ENCODE peak calls at places on chromosomes 4 and X, in four cellular contexts. L is esophagus squamous epithelium, Q is retinal pigment epithelial cell, V is A549. K is an unnamed sample.

GRCh38 chr4:82335043-82335442 is 38.7 kb downstream of the HNRNPD start:
- DNase-seq in V (no peak), Q (no peak), L (no peak), K (no peak)

GRCh38 chr4:165763640-165764039 is 109.4 kb upstream of the TLL1 start:
- DNase-seq in L (no peak), Q (no peak), V (no peak), K (no peak)

GRCh38 chr4:141174457-141174856 is 41.2 kb upstream of the RNF150 start:
- DNase-seq in Q (no peak), V (no peak), L (no peak), K (no peak)

GRCh38 chr4:173057442-173057841 is 111.2 kb upstream of the GALNT7 start:
- DNase-seq in V (no peak), Q (no peak), L (no peak), K (no peak)

GRCh38 chrX:47358387-47359065 is 11.9 kb upstream of the ZNF157 start:
- DNase-seq in V (no peak), L (no peak), Q (no peak), K (no peak)

GRCh38 chr4:73606465-73606974 is 13.7 kb downstream of the RASSF6 start:
- DNase-seq in Q (no peak), V (no peak), L (no peak), K (no peak)

GRCh38 chr4:53043096-53043495 is 181.0 kb downstream of the RASL11B start:
- DNase-seq in L (no peak), V (no peak), Q (no peak), K (no peak)

GRCh38 chr4:145278341-145279121 is 98.1 kb upstream of the OTUD4 start:
- DNase-seq in L (no peak), Q (no peak), V (no peak), K (no peak)

GRCh38 chr4:8674311-8674885 is 81.8 kb downstream of the CPZ start:
- DNase-seq in L (no peak), V (no peak), Q (no peak), K (no peak)

GRCh38 chrX:3599787-3600465 is 113.5 kb downstream of the PRKX start:
- DNase-seq in L (no peak), Q (no peak), V (no peak), K (no peak)

GRCh38 chrX:119015407-119016242 is 41.2 kb downstream of the LONRF3 start:
- DNase-seq in V (peak; percentile 14), Q (peak; percentile 55), L (no peak), K (peak; percentile 41)

GRCh38 chr4:110586137-110586850 is 36.6 kb downstream of the PITX2 start:
- DNase-seq in Q (peak; percentile 49), V (peak; percentile 52), L (no peak), K (peak; percentile 2)

GRCh38 chr4:175421506-175421905 is 390.6 kb downstream of the GPM6A start:
- DNase-seq in V (peak; percentile 52), Q (peak; percentile 48), L (no peak), K (no peak)

GRCh38 chr4:125187621-125188176 is 127.1 kb upstream of the FAT4 start:
- DNase-seq in V (no peak), Q (peak; percentile 23), L (no peak), K (no peak)

GRCh38 chr4:73864973-73865372 is 4.2 kb upstream of the CXCL1 start:
- DNase-seq in Q (no peak), V (no peak), L (no peak), K (no peak)

GRCh38 chr4:74365761-74366160 is 816 bp downstream of the EREG start:
- DNase-seq in Q (no peak), L (no peak), V (no peak), K (no peak)

GRCh38 chr4:107721436-107722090 is 1.5 kb upstream of the PAPSS1 start:
- DNase-seq in V (no peak), L (peak; percentile 4), Q (no peak), K (no peak)

DNA sequence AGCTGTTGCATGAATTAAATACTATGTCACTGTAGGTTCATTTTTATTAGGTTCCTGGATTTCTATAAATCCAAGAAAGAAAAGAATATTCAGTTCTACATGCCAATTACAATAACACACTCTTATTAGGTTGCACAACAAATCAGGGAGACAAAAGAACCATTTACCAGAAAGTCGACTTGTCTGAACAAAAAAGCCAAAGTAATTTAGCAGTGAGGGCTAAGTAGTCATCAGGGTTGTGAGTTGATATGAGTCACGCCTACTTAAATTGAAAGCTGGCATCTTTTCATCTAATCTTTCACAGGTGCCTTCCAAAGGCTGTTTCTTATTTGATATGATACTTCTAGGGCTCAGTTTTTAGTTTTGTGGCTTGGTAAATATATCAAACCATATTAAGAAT is 25.4 kb upstream of the GNRHR start:
- DNase-seq in V (no peak), Q (peak; percentile 79), L (no peak), K (no peak)
- TF ChIP-seq CTCF in V (no peak), Q (no peak), L (no peak), K (no peak)

GRCh38 chr4:155134136-155134535 is 74.3 kb upstream of the NPY2R start:
- DNase-seq in V (no peak), L (no peak), Q (no peak), K (no peak)
- TF ChIP-seq CTCF in V (no peak), L (no peak), Q (no peak), K (no peak)

DNA sequence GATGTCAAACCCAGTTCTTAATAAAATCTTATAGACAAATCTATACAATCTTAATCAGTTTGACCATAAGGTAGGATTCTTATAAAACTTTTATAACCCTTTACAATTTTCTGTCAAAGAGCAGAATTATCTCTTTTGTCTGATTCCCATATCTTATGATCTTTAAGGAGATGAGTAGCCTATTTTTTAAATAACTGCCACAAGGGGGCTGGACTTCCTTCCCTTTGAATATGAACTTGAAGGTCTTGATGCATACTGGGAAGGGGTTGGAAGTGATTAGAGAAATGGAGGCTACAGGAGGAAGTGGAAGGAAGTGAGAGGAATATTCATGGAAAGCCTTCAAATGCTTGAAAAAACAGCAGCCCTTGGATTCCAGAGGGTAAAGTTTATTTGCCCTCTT is 111.1 kb downstream of the APOOL start:
- DNase-seq in V (no peak), Q (no peak), L (no peak), K (no peak)
- TF ChIP-seq CTCF in V (no peak), Q (peak; percentile 8), L (no peak), K (no peak)

GRCh38 chrX:148530464-148531077 is 30.2 kb downstream of the AFF2 start:
- DNase-seq in Q (no peak), L (no peak), V (no peak), K (no peak)
- TF ChIP-seq CTCF in Q (peak; percentile 71), L (peak; percentile 32), V (no peak), K (peak; percentile 63)

GRCh38 chr4:186554485-186554884 is 882 bp downstream of the MTNR1A start:
- DNase-seq in L (no peak), V (peak; percentile 28), Q (no peak), K (no peak)
- TF ChIP-seq CTCF in L (no peak), V (peak; percentile 26), Q (peak; percentile 7), K (peak; percentile 31)

DNA sequence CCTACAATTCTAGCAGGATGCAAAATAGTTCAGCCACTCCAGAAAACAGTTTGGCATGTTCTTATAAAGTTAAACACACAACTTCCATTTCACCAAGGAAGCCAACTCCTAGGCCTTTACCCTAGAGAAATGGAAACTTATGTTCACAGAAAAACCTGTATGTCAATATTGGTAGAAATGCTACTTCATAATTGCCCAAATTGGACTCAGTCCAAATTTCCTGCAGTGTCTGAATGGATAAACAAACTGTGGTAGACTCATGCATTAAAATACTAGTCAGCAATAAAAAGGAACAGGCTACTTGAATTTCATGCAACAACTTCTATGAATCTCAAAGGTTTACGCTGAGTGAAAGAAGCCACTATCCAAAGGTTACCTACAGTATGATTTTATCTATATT is 1738.8 kb upstream of the IGFBP7 start:
- DNase-seq in V (no peak), Q (no peak), L (no peak), K (no peak)
- TF ChIP-seq CTCF in V (no peak), Q (no peak), L (no peak), K (no peak)

DNA sequence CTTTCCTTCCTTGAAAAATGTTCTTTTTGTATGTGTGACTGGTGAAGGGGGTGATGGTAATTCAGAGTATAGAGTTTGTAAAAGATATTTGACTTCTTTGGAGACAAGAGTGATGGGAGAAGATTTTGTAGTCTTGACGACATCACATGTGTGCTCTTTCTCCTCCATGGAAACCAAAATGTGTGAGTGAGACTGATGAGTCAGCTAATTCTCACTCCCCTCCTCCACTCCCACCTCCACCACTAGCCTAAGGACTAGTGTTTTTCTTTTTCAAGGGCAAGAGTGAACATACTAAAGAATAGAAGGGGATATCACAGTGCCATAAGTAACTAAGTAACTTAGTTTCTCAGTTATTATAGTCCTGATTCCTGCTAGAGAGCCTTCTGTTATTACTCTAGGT is 14.0 kb upstream of the DGKK start:
- DNase-seq in V (no peak), L (no peak), Q (no peak), K (no peak)
- TF ChIP-seq CTCF in V (no peak), L (no peak), Q (no peak), K (no peak)

GRCh38 chr4:15681372-15682339 is at the start of gene FAM200B:
- DNase-seq in V (peak; percentile 89), L (peak; percentile 77), Q (peak; percentile 92), K (peak; percentile 96)
- TF ChIP-seq CTCF in V (no peak), L (peak; percentile 32), Q (no peak), K (peak; percentile 5)

DNA sequence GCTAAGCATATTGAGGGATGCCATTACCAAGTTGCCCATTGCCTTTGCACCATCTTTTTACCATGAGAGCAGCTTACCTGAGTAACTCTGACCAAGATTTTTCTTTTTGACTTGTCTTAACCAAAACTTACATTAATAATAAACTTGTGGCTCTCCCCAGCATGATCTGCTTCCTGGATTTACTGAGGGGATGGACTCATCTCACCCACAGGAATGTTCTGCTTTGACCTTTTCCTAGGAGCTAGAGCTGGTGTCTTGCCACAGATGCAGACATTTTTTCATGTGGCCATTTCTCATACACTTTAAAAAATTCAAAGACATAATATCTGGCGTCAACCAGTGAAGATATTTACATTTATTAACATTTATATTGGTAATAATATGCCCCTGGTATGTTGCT is 79.2 kb upstream of the EFHC2 start:
- DNase-seq in Q (no peak), V (no peak), L (no peak), K (no peak)
- TF ChIP-seq CTCF in Q (no peak), V (no peak), L (no peak), K (no peak)

K was measured in AG04450.